ENCODE peak calls at places on chromosomes 7 and 10, in eight cellular contexts. U, I, V, N, W, P, D and F are unnamed samples.

GRCh38 chr10:56880541-56880940 is 519.5 kb upstream of the ZWINT start:
- DNase-seq in U (no peak), I (no peak), V (no peak), N (no peak), W (no peak), P (no peak), D (no peak), F (no peak)

GRCh38 chr10:95445837-95446347 is 115.3 kb downstream of the SORBS1 start:
- DNase-seq in U (peak; percentile 50), I (peak; percentile 74), V (peak; percentile 45), N (peak; percentile 80), W (peak; percentile 85), P (peak; percentile 71), D (peak; percentile 46), F (no peak)

GRCh38 chr10:31319602-31320178 is 674 bp downstream of the ZEB1 start:
- DNase-seq in U (no peak), I (no peak), V (no peak), N (no peak), W (no peak), P (peak; percentile 27), D (no peak), F (no peak)

GRCh38 chr10:127952918-127953317 is 46.0 kb downstream of the PTPRE start:
- DNase-seq in U (no peak), I (no peak), V (no peak), N (no peak), W (no peak), P (no peak), D (no peak), F (no peak)

GRCh38 chr10:58608356-58608755 is 95.7 kb downstream of the BICC1 start:
- DNase-seq in U (no peak), I (no peak), V (no peak), N (no peak), W (no peak), P (no peak), D (no peak), F (no peak)

GRCh38 chr7:69232445-69233376 is 365.6 kb upstream of the AUTS2 start:
- DNase-seq in U (no peak), I (no peak), V (no peak), N (no peak), W (no peak), P (no peak), D (peak; percentile 10), F (no peak)

GRCh38 chr7:41384418-41384817 is 318.5 kb downstream of the INHBA start:
- DNase-seq in U (no peak), I (no peak), V (no peak), N (no peak), W (no peak), P (no peak), D (no peak), F (no peak)

GRCh38 chr7:366171-366916 is 76.4 kb downstream of the FOXL3 start:
- DNase-seq in U (no peak), I (no peak), V (no peak), N (peak; percentile 21), W (peak; percentile 39), P (no peak), D (no peak), F (no peak)

GRCh38 chr7:151672706-151673105 is 153.0 kb upstream of the RHEB start:
- DNase-seq in U (no peak), I (peak; percentile 81), V (no peak), N (peak; percentile 38), W (no peak), P (no peak), D (no peak), F (no peak)

GRCh38 chr7:111392976-111393762 is 169.1 kb downstream of the IMMP2L start:
- DNase-seq in U (no peak), I (no peak), V (no peak), N (peak; percentile 85), W (no peak), P (no peak), D (peak; percentile 5), F (no peak)

GRCh38 chr7:85213500-85213899 is 26.6 kb upstream of the SEMA3D start:
- DNase-seq in U (no peak), I (no peak), V (no peak), N (no peak), W (no peak), P (no peak), D (no peak), F (no peak)

GRCh38 chr10:128686638-128687278 is 560.5 kb upstream of the MKI67 start:
- DNase-seq in U (no peak), I (no peak), V (no peak), N (no peak), W (no peak), P (no peak), D (peak; percentile 30), F (no peak)

GRCh38 chr7:158985583-158985982 is 129.2 kb downstream of the DYNC2I1 start:
- DNase-seq in U (no peak), I (no peak), V (no peak), N (no peak), W (no peak), P (no peak), D (no peak), F (no peak)

GRCh38 chr10:57338823-57339558 is 928.7 kb downstream of the IPMK start:
- DNase-seq in U (no peak), I (no peak), V (peak; percentile 15), N (peak; percentile 54), W (peak; percentile 30), P (peak; percentile 57), D (peak; percentile 10), F (no peak)

GRCh38 chr10:123537188-123537961 is 128.8 kb upstream of the GPR26 start:
- DNase-seq in U (no peak), I (no peak), V (no peak), N (no peak), W (no peak), P (no peak), D (no peak), F (no peak)

GRCh38 chr10:75512534-75512933 is 81.1 kb downstream of the LRMDA start:
- DNase-seq in U (no peak), I (no peak), V (no peak), N (peak; percentile 21), W (peak; percentile 16), P (peak; percentile 60), D (peak; percentile 27), F (no peak)

GRCh38 chr10:95519132-95519487 is 42.1 kb downstream of the SORBS1 start:
- DNase-seq in U (no peak), I (peak; percentile 74), V (no peak), N (no peak), W (no peak), P (no peak), D (no peak), F (no peak)

GRCh38 chr10:62399211-62399610 is 25.0 kb downstream of the ZNF365 start:
- DNase-seq in U (no peak), I (no peak), V (no peak), N (peak; percentile 56), W (no peak), P (no peak), D (no peak), F (no peak)

GRCh38 chr10:124267231-124267885 is 151.4 kb downstream of the OAT start:
- DNase-seq in U (no peak), I (no peak), V (no peak), N (peak; percentile 34), W (no peak), P (no peak), D (no peak), F (no peak)

GRCh38 chr10:96473866-96474265 is 39.9 kb downstream of the TLL2 start:
- DNase-seq in U (no peak), I (no peak), V (no peak), N (no peak), W (no peak), P (no peak), D (no peak), F (no peak)

GRCh38 chr7:100370746-100371145 is 2.5 kb upstream of the PILRA start:
- DNase-seq in U (no peak), I (no peak), V (no peak), N (no peak), W (no peak), P (no peak), D (no peak), F (no peak)

GRCh38 chr10:119663866-119664698 is 12.9 kb downstream of the BAG3 start:
- DNase-seq in U (no peak), I (no peak), V (no peak), N (no peak), W (no peak), P (no peak), D (no peak), F (no peak)

GRCh38 chr10:90960355-90960814 is 39.5 kb upstream of the ANKRD1 start:
- DNase-seq in U (peak; percentile 20), I (no peak), V (peak; percentile 79), N (peak; percentile 57), W (peak; percentile 72), P (peak; percentile 17), D (no peak), F (no peak)
- TF ChIP-seq CTCF in U (no peak), I (no peak), V (no peak), N (no peak), W (no peak), P (no peak), D (no peak), F (no peak)

DNA sequence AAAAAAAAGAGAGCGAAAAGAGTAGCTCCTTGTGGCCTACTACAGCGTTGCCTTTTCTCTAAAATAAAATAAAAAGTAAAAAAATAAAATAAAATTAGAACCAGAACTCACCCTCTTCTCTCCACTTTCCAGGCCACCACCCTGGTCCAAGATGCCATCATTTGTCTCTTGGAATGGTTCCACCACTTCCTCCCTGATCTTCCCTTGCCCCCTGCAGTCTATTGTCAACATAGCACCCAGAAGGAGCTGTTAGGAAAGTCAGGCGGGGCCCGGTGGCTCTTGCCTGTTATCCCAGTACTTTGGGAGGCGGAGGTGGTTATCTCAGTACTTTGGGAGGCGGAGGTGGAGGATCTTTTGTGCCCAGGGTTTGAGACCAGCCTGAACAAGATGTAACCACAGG is 7.6 kb upstream of the GRID2IP start:
- DNase-seq in U (no peak), I (no peak), V (no peak), N (peak; percentile 69), W (peak; percentile 19), P (peak; percentile 49), D (peak; percentile 44), F (no peak)
- TF ChIP-seq CTCF in U (no peak), I (no peak), V (peak; percentile 59), N (peak; percentile 61), W (peak; percentile 19), P (peak; percentile 6), D (peak; percentile 45), F (no peak)

GRCh38 chr10:86371691-86372090 is 5.1 kb upstream of the GRID1 start:
- DNase-seq in U (peak; percentile 1), I (peak; percentile 16), V (no peak), N (no peak), W (no peak), P (no peak), D (no peak), F (no peak)
- TF ChIP-seq CTCF in U (no peak), I (no peak), V (no peak), N (no peak), W (no peak), P (no peak), D (no peak), F (no peak)

DNA sequence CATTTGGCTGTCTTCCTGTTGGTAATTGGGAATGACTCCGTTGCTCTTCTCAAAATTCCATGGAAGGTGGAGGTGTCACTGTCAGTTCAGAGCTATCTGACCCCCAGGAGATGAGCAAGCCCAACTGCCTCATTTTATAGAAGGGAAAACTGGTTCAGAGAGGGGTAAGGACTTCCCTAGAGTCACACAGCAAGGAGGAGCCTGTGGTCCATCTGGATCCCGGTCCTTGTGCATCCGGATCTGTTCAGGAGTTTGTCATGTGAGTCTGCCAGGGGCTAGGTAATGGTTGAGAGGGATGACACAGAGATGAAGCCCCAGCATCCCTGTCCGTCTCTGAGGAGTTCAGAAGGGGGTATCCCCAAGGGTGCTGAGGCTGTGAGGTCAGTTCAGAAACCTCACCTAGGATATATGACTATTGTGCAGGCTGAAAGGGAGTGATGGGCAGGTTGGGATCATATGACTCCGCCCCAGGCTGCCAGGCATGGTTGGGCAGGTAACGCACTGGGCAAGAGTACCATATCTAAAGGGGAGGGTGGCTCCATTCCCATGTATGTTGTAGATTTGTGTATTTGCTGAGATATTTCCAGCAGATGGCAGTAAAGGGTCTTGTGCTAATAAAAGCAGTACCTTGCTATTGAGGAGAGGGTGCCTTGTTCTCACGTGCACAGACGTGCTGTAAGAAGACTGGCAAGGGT is 16.0 kb upstream of the SLC29A3 start:
- DNase-seq in U (no peak), I (no peak), V (no peak), N (peak; percentile 69), W (peak; percentile 72), P (peak; percentile 80), D (no peak), F (no peak)
- TF ChIP-seq CTCF in U (peak; percentile 50), I (peak; percentile 23), V (peak; percentile 53), N (peak; percentile 58), W (peak; percentile 58), P (peak; percentile 54), D (peak; percentile 47), F (no peak)